ENCODE peak calls at places on chromosome 12, in five cellular contexts. One of them, this sample, is unnamed.

GRCh38 chr12:80353254-80353653 is 90.8 kb upstream of the PTPRQ start:
- DNase-seq in GM12892: no peak
- DNase-seq in ovary: no peak
- DNase-seq in A549: no peak
- DNase-seq in tibial nerve: no peak
- DNase-seq in this sample: no peak

GRCh38 chr12:60539592-60539991 is 943.8 kb downstream of the SLC16A7 start:
- DNase-seq in GM12892: no peak
- DNase-seq in ovary: no peak
- DNase-seq in A549: no peak
- DNase-seq in tibial nerve: no peak
- DNase-seq in this sample: no peak

GRCh38 chr12:132909030-132909368 is 21.6 kb upstream of the CHFR start:
- DNase-seq in GM12892: no peak
- DNase-seq in ovary: no peak
- DNase-seq in A549: no peak
- DNase-seq in tibial nerve: no peak
- DNase-seq in this sample: no peak

GRCh38 chr12:89453121-89453520 is 71.5 kb downstream of the GALNT4 start:
- DNase-seq in GM12892: no peak
- DNase-seq in ovary: no peak
- DNase-seq in A549: no peak
- DNase-seq in tibial nerve: no peak
- DNase-seq in this sample: no peak

GRCh38 chr12:121590476-121591143 is 9.8 kb upstream of the KDM2B start:
- DNase-seq in GM12892: peak; percentile 58
- DNase-seq in ovary: no peak
- DNase-seq in A549: no peak
- DNase-seq in tibial nerve: no peak
- DNase-seq in this sample: no peak

GRCh38 chr12:106227641-106228319 is 20.0 kb downstream of the CKAP4 start:
- DNase-seq in GM12892: no peak
- DNase-seq in ovary: no peak
- DNase-seq in A549: no peak
- DNase-seq in tibial nerve: no peak
- DNase-seq in this sample: no peak

GRCh38 chr12:75814856-75815754 is 216.5 kb downstream of the PHLDA1 start:
- DNase-seq in GM12892: no peak
- DNase-seq in ovary: no peak
- DNase-seq in A549: peak; percentile 34
- DNase-seq in tibial nerve: peak; percentile 38
- DNase-seq in this sample: peak; percentile 39

GRCh38 chr12:59973515-59973914 is 377.7 kb downstream of the SLC16A7 start:
- DNase-seq in GM12892: no peak
- DNase-seq in ovary: no peak
- DNase-seq in A549: no peak
- DNase-seq in tibial nerve: no peak
- DNase-seq in this sample: no peak

GRCh38 chr12:4145990-4146859 is 127.3 kb upstream of the CCND2 start:
- DNase-seq in GM12892: no peak
- DNase-seq in ovary: no peak
- DNase-seq in A549: no peak
- DNase-seq in tibial nerve: no peak
- DNase-seq in this sample: no peak

GRCh38 chr12:58915634-58916033 is 4.7 kb downstream of the LRIG3 start:
- DNase-seq in GM12892: no peak
- DNase-seq in ovary: peak; percentile 26
- DNase-seq in A549: no peak
- DNase-seq in tibial nerve: no peak
- DNase-seq in this sample: no peak

GRCh38 chr12:8226355-8226754 is 1.1 kb downstream of the FAM90A1 start:
- DNase-seq in GM12892: no peak
- DNase-seq in ovary: no peak
- DNase-seq in A549: no peak
- DNase-seq in tibial nerve: no peak
- DNase-seq in this sample: no peak

GRCh38 chr12:47839214-47839613 is 19.5 kb upstream of the HDAC7 start:
- DNase-seq in GM12892: no peak
- DNase-seq in ovary: no peak
- DNase-seq in A549: no peak
- DNase-seq in tibial nerve: no peak
- DNase-seq in this sample: no peak

GRCh38 chr12:6236641-6236940 is 36.4 kb downstream of the CD9 start:
- DNase-seq in GM12892: no peak
- DNase-seq in ovary: no peak
- DNase-seq in A549: no peak
- DNase-seq in tibial nerve: no peak
- DNase-seq in this sample: no peak

GRCh38 chr12:31231611-31232360 is 94.2 kb downstream of the SINHCAF start:
- DNase-seq in GM12892: no peak
- DNase-seq in ovary: no peak
- DNase-seq in A549: no peak
- DNase-seq in tibial nerve: no peak
- DNase-seq in this sample: no peak

GRCh38 chr12:31727197-31727596 is 1.6 kb downstream of the AMN1 start:
- DNase-seq in GM12892: no peak
- DNase-seq in ovary: no peak
- DNase-seq in A549: no peak
- DNase-seq in tibial nerve: no peak
- DNase-seq in this sample: no peak

GRCh38 chr12:13316847-13317246 is 120.3 kb downstream of the EMP1 start:
- DNase-seq in GM12892: no peak
- DNase-seq in ovary: no peak
- DNase-seq in A549: no peak
- DNase-seq in tibial nerve: no peak
- DNase-seq in this sample: no peak

GRCh38 chr12:98532687-98533304 is 17.4 kb downstream of the TMPO start:
- DNase-seq in GM12892: no peak
- DNase-seq in ovary: no peak
- DNase-seq in A549: peak; percentile 49
- DNase-seq in tibial nerve: no peak
- DNase-seq in this sample: peak; percentile 78

GRCh38 chr12:1882405-1882804 is 36.0 kb downstream of the CACNA2D4 start:
- DNase-seq in GM12892: no peak
- DNase-seq in ovary: no peak
- DNase-seq in A549: no peak
- DNase-seq in tibial nerve: no peak
- DNase-seq in this sample: no peak

GRCh38 chr12:106841471-106842302 is 67.2 kb downstream of the RIC8B start:
- DNase-seq in GM12892: peak; percentile 13
- DNase-seq in ovary: peak; percentile 37
- DNase-seq in A549: peak; percentile 50
- DNase-seq in tibial nerve: peak; percentile 64
- DNase-seq in this sample: peak; percentile 65

GRCh38 chr12:51496907-51497306 is 72.3 kb downstream of the SLC4A8 start:
- DNase-seq in GM12892: no peak
- DNase-seq in ovary: no peak
- DNase-seq in A549: no peak
- DNase-seq in tibial nerve: no peak
- DNase-seq in this sample: no peak

GRCh38 chr12:56160160-56160763 is 2.1 kb downstream of the MYL6 start:
- DNase-seq in GM12892: no peak
- DNase-seq in ovary: no peak
- DNase-seq in A549: no peak
- DNase-seq in tibial nerve: no peak
- DNase-seq in this sample: no peak

GRCh38 chr12:10285919-10286318 is 21.8 kb upstream of the KLRD1 start:
- DNase-seq in GM12892: no peak
- DNase-seq in ovary: no peak
- DNase-seq in A549: no peak
- DNase-seq in tibial nerve: no peak
- DNase-seq in this sample: no peak

GRCh38 chr12:111240374-111240773 is 128.5 kb downstream of the PHETA1 start:
- DNase-seq in GM12892: no peak
- DNase-seq in ovary: no peak
- DNase-seq in A549: no peak
- DNase-seq in tibial nerve: no peak
- DNase-seq in this sample: no peak

GRCh38 chr12:62003217-62003616 is 257.0 kb upstream of the USP15 start:
- DNase-seq in GM12892: no peak
- DNase-seq in ovary: no peak
- DNase-seq in A549: no peak
- DNase-seq in tibial nerve: no peak
- DNase-seq in this sample: no peak

GRCh38 chr12:13905795-13906194 is 75.6 kb downstream of the GRIN2B start:
- DNase-seq in GM12892: no peak
- DNase-seq in ovary: no peak
- DNase-seq in A549: no peak
- DNase-seq in tibial nerve: no peak
- DNase-seq in this sample: no peak

DNA sequence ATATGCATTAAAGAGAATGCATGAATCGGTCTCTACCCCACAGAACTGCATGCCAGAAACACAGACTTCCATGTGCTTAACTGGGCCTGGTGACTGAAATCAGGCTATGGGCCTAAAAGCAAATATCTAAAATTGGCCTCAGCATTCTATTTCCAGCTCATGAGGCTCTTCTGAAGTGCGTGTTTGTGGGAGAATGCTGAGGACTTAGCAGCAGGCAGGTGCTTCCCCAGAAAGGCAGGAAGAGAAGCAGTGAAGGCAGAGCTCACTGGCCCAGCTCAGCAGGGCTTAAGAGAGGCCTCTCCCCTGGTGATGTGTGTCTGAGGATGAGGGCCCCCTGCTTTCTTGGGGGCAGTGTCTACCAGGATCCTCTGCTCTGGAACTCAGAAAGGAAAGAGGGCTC is 48.6 kb downstream of the ADGRD1 start:
- DNase-seq in GM12892: peak; percentile 62
- DNase-seq in ovary: no peak
- DNase-seq in A549: no peak
- DNase-seq in tibial nerve: no peak
- DNase-seq in this sample: no peak
- TF ChIP-seq POLR2A in GM12892: peak; percentile 33
- TF ChIP-seq POLR2A in ovary: no peak
- TF ChIP-seq POLR2A in A549: no peak
- TF ChIP-seq POLR2A in tibial nerve: no peak
- TF ChIP-seq POLR2A in this sample: no peak

DNA sequence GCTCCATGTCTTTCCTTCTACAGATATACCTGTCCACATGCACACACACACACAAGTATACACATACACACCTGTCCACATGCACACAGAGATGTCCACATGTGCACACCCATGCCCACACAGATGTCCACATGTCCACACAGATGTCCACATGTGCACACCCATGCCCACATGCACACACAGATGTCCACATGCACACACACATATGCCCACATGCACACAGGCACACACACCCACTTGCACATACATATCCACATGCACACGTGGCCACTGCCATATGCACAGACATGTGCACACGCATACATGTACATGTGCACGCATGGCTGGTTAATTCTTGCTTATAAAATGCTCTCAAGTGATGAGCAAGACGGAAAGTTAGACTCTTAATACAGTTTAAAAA is 32.2 kb downstream of the ELK3 start:
- DNase-seq in GM12892: no peak
- DNase-seq in ovary: no peak
- DNase-seq in A549: no peak
- DNase-seq in tibial nerve: no peak
- DNase-seq in this sample: no peak
- TF ChIP-seq POLR2A in GM12892: no peak
- TF ChIP-seq POLR2A in ovary: no peak
- TF ChIP-seq POLR2A in A549: no peak
- TF ChIP-seq POLR2A in tibial nerve: no peak
- TF ChIP-seq POLR2A in this sample: no peak

GRCh38 chr12:65695077-65695865 is 129.0 kb upstream of the HMGA2 start:
- DNase-seq in GM12892: no peak
- DNase-seq in ovary: peak; percentile 23
- DNase-seq in A549: peak; percentile 34
- DNase-seq in tibial nerve: no peak
- DNase-seq in this sample: no peak
- TF ChIP-seq POLR2A in GM12892: no peak
- TF ChIP-seq POLR2A in ovary: no peak
- TF ChIP-seq POLR2A in A549: no peak
- TF ChIP-seq POLR2A in tibial nerve: no peak
- TF ChIP-seq POLR2A in this sample: no peak

GRCh38 chr12:29148065-29148957 is 767 bp upstream of the FAR2 start:
- DNase-seq in GM12892: peak; percentile 20
- DNase-seq in ovary: no peak
- DNase-seq in A549: peak; percentile 18
- DNase-seq in tibial nerve: peak; percentile 52
- DNase-seq in this sample: peak; percentile 55

GRCh38 chr12:29149691-29150382 is 759 bp downstream of the FAR2 start:
- DNase-seq in GM12892: no peak
- DNase-seq in ovary: no peak
- DNase-seq in A549: no peak
- DNase-seq in tibial nerve: no peak
- DNase-seq in this sample: peak; percentile 60

GRCh38 chr12:29152223-29152868 is 3.3 kb downstream of the FAR2 start:
- DNase-seq in GM12892: no peak
- DNase-seq in ovary: no peak
- DNase-seq in A549: no peak
- DNase-seq in tibial nerve: no peak
- DNase-seq in this sample: peak; percentile 71

GRCh38 chr12:29146201-29146600 is 2.9 kb upstream of the FAR2 start:
- DNase-seq in GM12892: no peak
- DNase-seq in ovary: no peak
- DNase-seq in A549: no peak
- DNase-seq in tibial nerve: no peak
- DNase-seq in this sample: no peak

DNA sequence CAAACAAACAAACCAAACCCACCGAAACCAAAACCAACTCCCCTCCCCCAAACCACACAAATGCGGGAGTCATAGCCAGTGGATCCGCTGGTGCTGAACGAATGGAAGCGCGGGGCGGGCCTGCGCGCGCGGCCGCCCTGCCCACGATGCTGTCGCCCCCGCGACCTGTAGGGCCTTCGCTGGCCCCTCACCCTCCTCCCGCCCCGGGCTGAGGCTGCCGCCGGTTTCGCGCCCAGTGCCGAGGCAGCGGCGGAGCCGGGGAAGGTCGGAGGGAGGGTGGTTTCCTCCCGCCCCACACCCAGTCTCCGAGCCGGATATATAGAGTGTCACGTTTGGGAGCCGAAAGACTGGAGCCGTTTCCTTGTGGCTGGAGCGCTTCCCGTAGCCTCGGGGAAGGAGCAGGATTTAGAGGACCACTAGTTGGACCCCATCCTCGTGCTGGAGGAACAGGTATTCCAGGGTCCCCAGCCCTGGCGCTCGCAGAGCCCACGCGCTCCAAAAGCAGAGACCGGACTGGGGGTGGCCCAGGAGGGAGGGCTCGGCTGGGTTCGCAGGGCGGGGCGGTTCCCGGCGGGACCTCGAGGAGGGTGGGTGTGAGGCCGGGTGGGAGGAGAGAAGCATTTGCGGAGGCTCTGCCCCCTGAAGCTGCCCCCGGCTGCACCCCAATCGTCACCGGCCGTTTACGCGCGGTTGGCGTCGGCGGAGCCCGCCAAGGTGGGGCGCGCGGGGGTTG is at the start of gene FAR2:
- DNase-seq in GM12892: peak; percentile 32
- DNase-seq in ovary: peak; percentile 14
- DNase-seq in A549: peak; percentile 16
- DNase-seq in tibial nerve: no peak
- DNase-seq in this sample: peak; percentile 89
- TF ChIP-seq POLR2A in GM12892: no peak
- TF ChIP-seq POLR2A in ovary: no peak
- TF ChIP-seq POLR2A in A549: no peak
- TF ChIP-seq POLR2A in tibial nerve: no peak
- TF ChIP-seq POLR2A in this sample: peak; percentile 83

This sample was measured in erythroblast.